ENCODE peak calls at places on chromosome 12, in five cellular contexts. O is nucleus accumbens, C is HEK293T, L is NCI-H510A treated with DMSO at 0.1 percent for 48 hours, E is A549. I is an unnamed sample.

GRCh38 chr12:48198619-48198973 is 4.5 kb downstream of the OR10AD1 start:
- DNase-seq in O (no peak), C (peak; percentile 19), L (no peak), E (no peak), I (no peak)

GRCh38 chr12:75081305-75081704 is 128.3 kb downstream of the KCNC2 start:
- DNase-seq in O (no peak), C (no peak), L (no peak), E (no peak), I (no peak)

GRCh38 chr12:59980491-59980890 is 384.7 kb downstream of the SLC16A7 start:
- DNase-seq in O (no peak), C (no peak), L (no peak), E (no peak), I (no peak)

GRCh38 chr12:24012528-24012927 is 63.1 kb upstream of the SOX5 start:
- DNase-seq in O (no peak), C (no peak), L (no peak), E (no peak), I (peak; percentile 28)

GRCh38 chr12:2683283-2684025 is 111.3 kb upstream of the FKBP4 start:
- DNase-seq in O (no peak), C (no peak), L (no peak), E (no peak), I (no peak)

GRCh38 chr12:68804654-68805591 is 3.1 kb upstream of the MDM2 start:
- DNase-seq in O (no peak), C (no peak), L (no peak), E (no peak), I (peak; percentile 88)

GRCh38 chr12:9132008-9132535 is 16.4 kb upstream of the A2M start:
- DNase-seq in O (no peak), C (no peak), L (no peak), E (peak; percentile 20), I (peak; percentile 100)

GRCh38 chr12:100404769-100405407 is 48.0 kb downstream of the SLC17A8 start:
- DNase-seq in O (no peak), C (peak; percentile 70), L (no peak), E (peak; percentile 58), I (peak; percentile 76)

GRCh38 chr12:10505620-10506019 is at the start of gene EIF2S3B:
- DNase-seq in O (no peak), C (no peak), L (no peak), E (no peak), I (no peak)

GRCh38 chr12:117857632-117858274 is 111.0 kb downstream of the KSR2 start:
- DNase-seq in O (no peak), C (peak; percentile 69), L (peak; percentile 43), E (peak; percentile 79), I (peak; percentile 35)

GRCh38 chr12:115155665-115156645 is 472.0 kb upstream of the TBX3 start:
- DNase-seq in O (no peak), C (no peak), L (no peak), E (peak; percentile 50), I (no peak)

GRCh38 chr12:124917135-124917840 is 2.8 kb upstream of the UBC start:
- DNase-seq in O (no peak), C (peak; percentile 80), L (no peak), E (peak; percentile 100), I (peak; percentile 99)

GRCh38 chr12:117034691-117035090 is 64.5 kb downstream of the TESC start:
- DNase-seq in O (no peak), C (no peak), L (peak; percentile 57), E (no peak), I (no peak)

GRCh38 chr12:123388218-123388947 is 4.5 kb downstream of the KMT5A start:
- DNase-seq in O (peak; percentile 83), C (peak; percentile 82), L (peak; percentile 65), E (peak; percentile 68), I (peak; percentile 58)

GRCh38 chr12:1457901-1458300 is 136.5 kb downstream of the FBXL14 start:
- DNase-seq in O (no peak), C (no peak), L (no peak), E (no peak), I (no peak)

GRCh38 chr12:78305808-78306207 is 475.1 kb downstream of the NAV3 start:
- DNase-seq in O (no peak), C (no peak), L (no peak), E (no peak), I (no peak)

GRCh38 chr12:2161478-2161877 is 108.7 kb downstream of the CACNA1C start:
- DNase-seq in O (no peak), C (no peak), L (no peak), E (no peak), I (no peak)

GRCh38 chr12:19120795-19121194 is 8.7 kb upstream of the PLEKHA5 start:
- DNase-seq in O (no peak), C (no peak), L (no peak), E (no peak), I (no peak)

GRCh38 chr12:77130193-77130592 is 64.8 kb upstream of the E2F7 start:
- DNase-seq in O (no peak), C (no peak), L (no peak), E (no peak), I (no peak)

GRCh38 chr12:93777249-93777648 is 100.1 kb downstream of the CRADD start:
- DNase-seq in O (no peak), C (no peak), L (no peak), E (no peak), I (no peak)

GRCh38 chr12:54001283-54002187 is 1.6 kb downstream of the HOXC9 start:
- DNase-seq in O (no peak), C (no peak), L (no peak), E (no peak), I (no peak)

GRCh38 chr12:89029961-89030360 is 322.3 kb downstream of the DUSP6 start:
- DNase-seq in O (no peak), C (no peak), L (no peak), E (no peak), I (no peak)

GRCh38 chr12:106138279-106138645 is 492 bp downstream of the NUAK1 start:
- DNase-seq in O (no peak), C (no peak), L (no peak), E (no peak), I (no peak)

GRCh38 chr12:53591301-53592206 is 34.6 kb downstream of the ATF7 start:
- DNase-seq in O (peak; percentile 31), C (no peak), L (no peak), E (no peak), I (peak; percentile 41)

GRCh38 chr12:14915736-14916135 is 22.6 kb downstream of the ERP27 start:
- DNase-seq in O (no peak), C (no peak), L (no peak), E (no peak), I (no peak)

GRCh38 chr12:53751336-53752191 is at the start of gene CISTR:
- DNase-seq in O (peak; percentile 31), C (no peak), L (no peak), E (no peak), I (no peak)

GRCh38 chr12:79421236-79421740 is 269.5 kb downstream of the PAWR start:
- DNase-seq in O (no peak), C (no peak), L (no peak), E (no peak), I (no peak)

GRCh38 chr12:66409195-66409871 is 107.0 kb downstream of the HELB start:
- DNase-seq in O (no peak), C (peak; percentile 16), L (peak; percentile 26), E (peak; percentile 59), I (peak; percentile 34)

GRCh38 chr12:108801736-108802665 is 55.4 kb downstream of the SSH1 start:
- DNase-seq in O (no peak), C (no peak), L (no peak), E (no peak), I (no peak)

GRCh38 chr12:46370792-46371717 is 1.5 kb downstream of the SLC38A2 start:
- DNase-seq in O (peak; percentile 89), C (peak; percentile 90), L (peak; percentile 71), E (peak; percentile 88), I (peak; percentile 75)

GRCh38 chr12:49895773-49896172 is 7.9 kb downstream of the FAIM2 start:
- DNase-seq in O (no peak), C (no peak), L (no peak), E (no peak), I (no peak)

GRCh38 chr12:104748790-104749189 is 209.3 kb downstream of the SLC41A2 start:
- DNase-seq in O (no peak), C (no peak), L (no peak), E (no peak), I (no peak)

GRCh38 chr12:51832708-51833107 is 15.8 kb downstream of the FIGNL2 start:
- DNase-seq in O (no peak), C (no peak), L (no peak), E (no peak), I (no peak)

GRCh38 chr12:116037941-116038837 is 239.3 kb downstream of the MED13L start:
- DNase-seq in O (no peak), C (no peak), L (no peak), E (peak; percentile 39), I (no peak)

GRCh38 chr12:19419086-19419485 is 20.2 kb upstream of the AEBP2 start:
- DNase-seq in O (no peak), C (no peak), L (no peak), E (no peak), I (no peak)

GRCh38 chr12:4287325-4288290 is 14.0 kb downstream of the CCND2 start:
- DNase-seq in O (no peak), C (no peak), L (no peak), E (no peak), I (no peak)

GRCh38 chr12:132454154-132454948 is 35.6 kb upstream of the FBRSL1 start:
- DNase-seq in O (no peak), C (no peak), L (no peak), E (no peak), I (no peak)